ENCODE peak calls at places on chromosomes 16 and 17, in nine cellular contexts. Z, U, B, Q, M, G, W, S and Y are unnamed samples.

GRCh38 chr16:50708373-50709060 is 15.1 kb downstream of the NOD2 start:
- DNase-seq in B (no peak), W (no peak), Z (no peak), Q (no peak), G (no peak), M (no peak), S (no peak), U (no peak), Y (no peak)

GRCh38 chr17:42750730-42751356 is 6.0 kb upstream of the EZH1 start:
- DNase-seq in G (peak; percentile 24), Q (no peak), Z (no peak), M (no peak), U (no peak), S (no peak), W (no peak), B (no peak), Y (no peak)

GRCh38 chr17:30236807-30237206 is 1.3 kb upstream of the SLC6A4 start:
- DNase-seq in G (no peak), M (no peak), B (peak; percentile 83), U (peak; percentile 53), Z (no peak), Q (peak; percentile 59), W (peak; percentile 27), S (peak; percentile 7), Y (no peak)

GRCh38 chr16:17345043-17345442 is 125.7 kb downstream of the XYLT1 start:
- DNase-seq in U (peak; percentile 66), M (peak; percentile 27), W (peak; percentile 59), B (no peak), S (no peak), G (no peak), Z (no peak), Q (no peak), Y (no peak)

GRCh38 chr17:81710514-81711308 is 1.4 kb upstream of the SLC25A10 start:
- DNase-seq in Z (no peak), Q (no peak), M (no peak), S (no peak), B (peak; percentile 49), G (no peak), U (no peak), W (no peak), Y (no peak)

GRCh38 chr16:79047337-79047736 is 553.2 kb downstream of the MAF start:
- DNase-seq in Z (no peak), U (no peak), M (no peak), Q (no peak), W (no peak), B (no peak), G (peak; percentile 65), S (no peak), Y (no peak)

GRCh38 chr17:34853916-34854315 is 107.3 kb downstream of the CCT6B start:
- DNase-seq in Q (no peak), B (no peak), M (no peak), U (no peak), S (no peak), W (no peak), Z (no peak), G (no peak), Y (no peak)

GRCh38 chr17:28973414-28973813 is 22.1 kb upstream of the PHF12 start:
- DNase-seq in W (peak; percentile 79), G (no peak), Z (no peak), B (no peak), Q (no peak), S (no peak), M (no peak), U (no peak), Y (no peak)

GRCh38 chr16:54453863-54454262 is 167.3 kb upstream of the IRX3 start:
- DNase-seq in U (no peak), G (no peak), S (no peak), Q (no peak), Z (no peak), B (no peak), W (no peak), M (no peak), Y (no peak)

GRCh38 chr17:80647746-80648145 is 103.1 kb downstream of the RPTOR start:
- DNase-seq in Z (no peak), U (no peak), B (no peak), S (no peak), M (no peak), G (no peak), Q (no peak), W (peak; percentile 95), Y (no peak)

GRCh38 chr16:24491721-24492120 is 47.6 kb upstream of the RBBP6 start:
- DNase-seq in S (no peak), Z (no peak), B (no peak), U (no peak), M (no peak), Q (no peak), W (no peak), G (no peak), Y (no peak)

GRCh38 chr16:56888806-56889205 is 23.8 kb downstream of the SLC12A3 start:
- DNase-seq in B (no peak), Q (no peak), M (no peak), S (no peak), U (no peak), G (peak; percentile 88), W (no peak), Z (no peak), Y (no peak)

GRCh38 chr16:3640207-3640606 is 14.3 kb upstream of the DNASE1 start:
- DNase-seq in W (no peak), G (no peak), S (no peak), M (no peak), Z (no peak), U (no peak), B (no peak), Q (no peak), Y (no peak)

GRCh38 chr16:87918866-87919680 is 17.3 kb downstream of the CA5A start:
- DNase-seq in M (no peak), B (no peak), Q (no peak), U (peak; percentile 72), S (no peak), G (no peak), Z (no peak), W (no peak), Y (no peak)

GRCh38 chr17:76556759-76557367 is 17.0 kb downstream of the PRCD start:
- DNase-seq in M (peak; percentile 64), W (peak; percentile 27), U (no peak), Q (peak; percentile 36), S (no peak), Z (no peak), G (peak; percentile 65), B (peak; percentile 25), Y (peak; percentile 54)

GRCh38 chr16:66924527-66925321 is 611 bp downstream of the RRAD start:
- DNase-seq in S (no peak), W (no peak), Z (no peak), G (no peak), B (peak; percentile 87), U (peak; percentile 54), M (no peak), Q (peak; percentile 49), Y (peak; percentile 40)

DNA sequence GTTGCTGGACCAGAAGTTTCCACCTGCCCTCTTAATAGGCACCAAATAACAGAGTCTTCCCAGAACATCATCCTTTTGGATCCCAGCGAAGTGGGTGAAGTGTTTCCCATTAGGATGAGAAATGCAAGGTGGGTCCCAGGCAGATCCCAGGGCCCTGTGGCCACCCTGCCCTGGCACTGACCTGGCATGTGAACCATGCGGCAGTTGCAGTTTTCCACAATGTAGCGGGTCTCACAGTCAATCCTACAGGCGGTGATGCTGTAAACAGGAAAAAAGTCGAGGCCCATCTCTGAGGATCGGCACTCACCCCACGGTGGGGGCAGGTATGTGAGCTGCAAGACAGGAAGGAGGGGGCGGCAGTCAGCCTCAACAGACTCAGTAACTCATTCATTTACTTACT is 36.4 kb downstream of the SPACA3 start:
- DNase-seq in B (no peak), M (no peak), Q (no peak), S (no peak), Z (no peak), G (no peak), U (no peak), W (no peak), Y (no peak)
- H3K9me3 ChIP-seq in B (no peaks in the 10 kb centered on the region), M (no peaks in the 10 kb centered on the region), Q (no peaks in the 10 kb centered on the region), S (no peaks in the 10 kb centered on the region), Z (no peaks in the 10 kb centered on the region), G (no peaks in the 10 kb centered on the region), U (no peaks in the 10 kb centered on the region), W (no peaks in the 10 kb centered on the region), Y (no peaks in the 10 kb centered on the region)

DNA sequence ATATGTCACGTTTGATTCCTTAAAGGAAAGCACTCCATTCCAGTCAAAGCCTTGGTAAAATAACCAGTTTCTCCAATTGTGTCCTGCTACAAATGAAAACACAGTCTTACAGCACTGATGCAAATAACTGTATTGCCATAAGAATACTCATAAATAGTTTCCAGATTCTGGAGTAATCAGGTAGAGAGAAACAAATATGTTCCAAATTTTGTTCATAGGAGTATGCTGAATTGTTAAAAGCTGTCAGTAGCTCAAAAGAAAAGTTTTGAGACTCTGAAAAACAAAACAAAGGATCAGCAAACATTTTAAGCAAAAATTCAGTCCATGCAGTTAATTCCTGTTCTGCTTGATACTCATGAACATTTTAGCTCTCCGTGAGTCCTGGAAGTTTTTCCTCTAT is 7.8 kb downstream of the DHRS7B start:
- DNase-seq in B (no peak), W (no peak), Z (no peak), G (no peak), U (no peak), S (no peak), M (no peak), Q (no peak), Y (no peak)
- H3K9me3 ChIP-seq in B (peaks cover 40% of the 10 kb centered on the region), W (no peaks in the 10 kb centered on the region), Z (no peaks in the 10 kb centered on the region), G (no peaks in the 10 kb centered on the region), U (no peaks in the 10 kb centered on the region), S (peaks cover 3% of the 10 kb centered on the region), M (no peaks in the 10 kb centered on the region), Q (no peaks in the 10 kb centered on the region), Y (no peaks in the 10 kb centered on the region)

GRCh38 chr17:16551878-16552636 is 16.9 kb downstream of the ZNF287 start:
- DNase-seq in B (no peak), U (no peak), W (no peak), G (no peak), M (no peak), Q (no peak), Z (no peak), S (no peak), Y (no peak)

DNA sequence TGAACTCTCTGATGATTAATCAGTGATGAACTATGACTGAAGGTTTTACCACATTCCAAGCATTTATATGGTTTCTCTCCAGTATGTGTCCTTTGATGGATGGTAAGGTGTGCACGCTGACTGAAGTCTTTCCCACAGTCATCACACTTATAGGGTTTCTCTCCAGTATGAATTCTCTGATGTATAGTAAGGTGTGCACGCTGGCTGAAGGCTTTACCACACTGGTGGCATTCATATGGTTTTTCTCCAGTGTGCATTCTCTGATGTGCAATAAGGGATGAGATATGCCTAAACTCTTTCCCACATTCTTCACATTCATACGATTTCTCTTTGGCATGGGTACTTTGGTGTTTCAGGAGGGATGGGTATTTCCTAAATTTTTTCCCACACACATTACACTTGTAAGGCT is 16.4 kb downstream of the ZNF287 start:
- DNase-seq in B (no peak), Q (no peak), Z (no peak), U (no peak), M (no peak), G (no peak), S (no peak), W (no peak), Y (no peak)
- H3K9me3 ChIP-seq in B (peaks cover 51% of the 10 kb centered on the region), Q (peaks cover 95% of the 10 kb centered on the region), Z (peaks cover 6% of the 10 kb centered on the region), U (peaks cover 89% of the 10 kb centered on the region), M (peaks cover 50% of the 10 kb centered on the region), G (peaks cover 59% of the 10 kb centered on the region), S (peaks cover 51% of the 10 kb centered on the region), W (peaks cover 2% of the 10 kb centered on the region), Y (peaks cover 46% of the 10 kb centered on the region)

DNA sequence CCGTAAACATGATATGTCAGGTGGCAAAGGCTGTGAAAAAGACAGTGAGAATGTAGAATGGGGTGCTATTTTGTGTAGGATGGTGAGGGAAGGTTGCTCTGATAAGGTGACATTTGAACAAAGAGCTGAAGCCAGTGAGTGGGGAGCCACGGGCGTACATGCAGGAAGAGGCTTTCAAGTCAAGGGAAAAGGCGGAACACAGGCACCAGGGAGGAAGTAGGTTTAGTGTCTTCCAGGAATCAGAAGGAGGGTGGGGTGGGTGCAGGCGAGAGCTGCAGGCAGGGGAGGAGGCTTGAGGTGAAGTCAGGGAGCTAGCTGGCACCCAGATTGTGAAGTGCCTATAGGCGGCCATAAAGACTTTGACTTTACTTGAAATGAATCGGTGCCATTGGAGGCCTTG is 14.1 kb downstream of the ZFP90 start:
- DNase-seq in W (no peak), B (no peak), Q (no peak), G (no peak), Z (no peak), M (no peak), U (no peak), S (no peak), Y (no peak)
- H3K9me3 ChIP-seq in W (no peaks in the 10 kb centered on the region), B (peaks cover under 1% of the 10 kb centered on the region), Q (peaks cover 49% of the 10 kb centered on the region), G (peaks cover 47% of the 10 kb centered on the region), Z (no peaks in the 10 kb centered on the region), M (peaks cover 24% of the 10 kb centered on the region), U (peaks cover 67% of the 10 kb centered on the region), S (peaks cover 57% of the 10 kb centered on the region), Y (peaks cover 35% of the 10 kb centered on the region)